ENCODE peak calls at places on chromosome 2, in ten cellular contexts. M is neural crest cell; K is activated naive CD8-positive, alpha-beta T cell treated with anti-CD3 and anti-CD28 coated beads for 36 hours; E is stimulated activated CD4-positive, alpha-beta T cell treated with anti-CD3 and anti-CD28 coated beads, Interleukin-4, amount 100 ng/mL, for 48 hours; U is DMS79 treated with DMSO at 0.1 percent for 48 hours; P is WTC11; B is SK-MEL-5; A is HEK293T; L is MCF 10A; T is T-cell. I is an unnamed sample.

GRCh38 chr2:207387172-207387571 is 142.6 kb upstream of the CREB1 start:
- DNase-seq in M (no peak), K (no peak), E (no peak), U (no peak), P (no peak), B (no peak), A (no peak), L (no peak), T (no peak), I (no peak)

GRCh38 chr2:159043710-159044109 is 75.3 kb downstream of the TANC1 start:
- DNase-seq in M (no peak), K (no peak), E (no peak), U (no peak), P (no peak), B (no peak), A (no peak), L (no peak), T (no peak), I (no peak)

GRCh38 chr2:71830497-71831207 is 317.0 kb downstream of the CYP26B1 start:
- DNase-seq in M (no peak), K (no peak), E (no peak), U (no peak), P (no peak), B (no peak), A (no peak), L (no peak), T (no peak), I (no peak)

GRCh38 chr2:145919507-145919906 is 1399.6 kb upstream of the ZEB2 start:
- DNase-seq in M (no peak), K (no peak), E (no peak), U (no peak), P (no peak), B (peak; percentile 52), A (no peak), L (no peak), T (no peak), I (no peak)

GRCh38 chr2:190359896-190360376 is 16.5 kb downstream of the INPP1 start:
- DNase-seq in M (no peak), K (peak; percentile 45), E (peak; percentile 7), U (peak; percentile 25), P (no peak), B (peak; percentile 13), A (no peak), L (no peak), T (peak; percentile 31), I (no peak)

GRCh38 chr2:157980020-157980419 is 103.9 kb upstream of the ACVR1 start:
- DNase-seq in M (no peak), K (no peak), E (no peak), U (no peak), P (no peak), B (no peak), A (no peak), L (no peak), T (no peak), I (no peak)

GRCh38 chr2:1736045-1736444 is 8.3 kb downstream of the PXDN start:
- DNase-seq in M (no peak), K (no peak), E (no peak), U (no peak), P (no peak), B (no peak), A (no peak), L (no peak), T (no peak), I (no peak)

GRCh38 chr2:44016282-44016681 is 20.5 kb upstream of the LRPPRC start:
- DNase-seq in M (peak; percentile 68), K (peak; percentile 37), E (no peak), U (no peak), P (peak; percentile 82), B (peak; percentile 53), A (peak; percentile 45), L (peak; percentile 61), T (peak; percentile 4), I (peak; percentile 30)

GRCh38 chr2:121501070-121501469 is 29.6 kb upstream of the RNU4ATAC start:
- DNase-seq in M (no peak), K (no peak), E (no peak), U (no peak), P (no peak), B (no peak), A (no peak), L (peak; percentile 71), T (no peak), I (no peak)